ENCODE peak calls at places on chromosomes 3 and 15, in nine cellular contexts. One of them, this sample, is unnamed.

GRCh38 chr3:65828706-65829105 is 210.0 kb downstream of the MAGI1 start:
- DNase-seq in naive B cell: no peak
- DNase-seq in AG09309: no peak
- DNase-seq in T-helper 2 cell: no peak
- DNase-seq in T-helper 17 cell: no peak
- DNase-seq in fibroblast of gingiva: no peak
- DNase-seq in effector memory CD4-positive, alpha-beta T cell: no peak
- DNase-seq in left ventricle myocardium superior: no peak
- DNase-seq in amniotic stem cell: no peak
- DNase-seq in this sample: peak; percentile 47

GRCh38 chr3:40973141-40973540 is 226.2 kb upstream of the CTNNB1 start:
- DNase-seq in AG09309: no peak
- DNase-seq in amniotic stem cell: no peak
- DNase-seq in left ventricle myocardium superior: no peak
- DNase-seq in T-helper 17 cell: no peak
- DNase-seq in naive B cell: no peak
- DNase-seq in fibroblast of gingiva: no peak
- DNase-seq in effector memory CD4-positive, alpha-beta T cell: no peak
- DNase-seq in T-helper 2 cell: no peak
- DNase-seq in this sample: no peak

GRCh38 chr3:141523615-141524375 is 37.0 kb downstream of the RASA2 start:
- DNase-seq in amniotic stem cell: no peak
- DNase-seq in effector memory CD4-positive, alpha-beta T cell: no peak
- DNase-seq in fibroblast of gingiva: no peak
- DNase-seq in left ventricle myocardium superior: no peak
- DNase-seq in T-helper 2 cell: no peak
- DNase-seq in naive B cell: no peak
- DNase-seq in T-helper 17 cell: no peak
- DNase-seq in AG09309: no peak
- DNase-seq in this sample: no peak

GRCh38 chr3:100650651-100651611 is 41.5 kb downstream of the ADGRG7 start:
- DNase-seq in amniotic stem cell: peak; percentile 20
- DNase-seq in AG09309: peak; percentile 31
- DNase-seq in fibroblast of gingiva: peak; percentile 60
- DNase-seq in T-helper 17 cell: no peak
- DNase-seq in effector memory CD4-positive, alpha-beta T cell: no peak
- DNase-seq in naive B cell: peak; percentile 51
- DNase-seq in left ventricle myocardium superior: no peak
- DNase-seq in T-helper 2 cell: no peak
- DNase-seq in this sample: no peak

GRCh38 chr3:69282191-69282590 is 103.7 kb downstream of the FRMD4B start:
- DNase-seq in naive B cell: no peak
- DNase-seq in T-helper 2 cell: no peak
- DNase-seq in fibroblast of gingiva: no peak
- DNase-seq in AG09309: no peak
- DNase-seq in T-helper 17 cell: no peak
- DNase-seq in effector memory CD4-positive, alpha-beta T cell: no peak
- DNase-seq in amniotic stem cell: no peak
- DNase-seq in left ventricle myocardium superior: no peak
- DNase-seq in this sample: no peak

GRCh38 chr15:57432141-57432701 is 55.9 kb downstream of the CGNL1 start:
- DNase-seq in left ventricle myocardium superior: no peak
- DNase-seq in naive B cell: no peak
- DNase-seq in effector memory CD4-positive, alpha-beta T cell: no peak
- DNase-seq in amniotic stem cell: no peak
- DNase-seq in T-helper 17 cell: no peak
- DNase-seq in T-helper 2 cell: no peak
- DNase-seq in fibroblast of gingiva: peak; percentile 10
- DNase-seq in AG09309: no peak
- DNase-seq in this sample: peak; percentile 84

GRCh38 chr3:82783188-82783587 is 1021.7 kb upstream of the GBE1 start:
- DNase-seq in amniotic stem cell: no peak
- DNase-seq in left ventricle myocardium superior: no peak
- DNase-seq in AG09309: no peak
- DNase-seq in T-helper 2 cell: no peak
- DNase-seq in fibroblast of gingiva: no peak
- DNase-seq in naive B cell: no peak
- DNase-seq in effector memory CD4-positive, alpha-beta T cell: no peak
- DNase-seq in T-helper 17 cell: no peak
- DNase-seq in this sample: no peak

GRCh38 chr3:113783980-113784379 is 37.1 kb downstream of the ATP6V1A start:
- DNase-seq in T-helper 2 cell: no peak
- DNase-seq in left ventricle myocardium superior: no peak
- DNase-seq in effector memory CD4-positive, alpha-beta T cell: no peak
- DNase-seq in amniotic stem cell: no peak
- DNase-seq in fibroblast of gingiva: no peak
- DNase-seq in AG09309: no peak
- DNase-seq in naive B cell: no peak
- DNase-seq in T-helper 17 cell: no peak
- DNase-seq in this sample: peak; percentile 56

GRCh38 chr3:13470894-13471574 is 9.1 kb upstream of the HDAC11 start:
- DNase-seq in left ventricle myocardium superior: no peak
- DNase-seq in amniotic stem cell: no peak
- DNase-seq in T-helper 17 cell: no peak
- DNase-seq in effector memory CD4-positive, alpha-beta T cell: no peak
- DNase-seq in fibroblast of gingiva: no peak
- DNase-seq in AG09309: no peak
- DNase-seq in naive B cell: no peak
- DNase-seq in T-helper 2 cell: no peak
- DNase-seq in this sample: no peak

This sample was measured in GM23338.